ENCODE peak calls at places on chromosome 18, in seven cellular contexts. O is tibial nerve; L is endothelial cell of umbilical vein; K is neuronal stem cell; N is mammary epithelial cell; A is kidney; T is CD8-positive, alpha-beta memory T cell. H is an unnamed sample.

GRCh38 chr18:69469444-69469919 is 68.8 kb downstream of the DOK6 start:
- DNase-seq in O (no peak), L (no peak), K (no peak), N (no peak), A (peak; percentile 64), T (no peak), H (peak; percentile 23)

GRCh38 chr18:3916082-3916481 is 466.1 kb downstream of the TGIF1 start:
- DNase-seq in O (no peak), L (no peak), K (no peak), N (no peak), A (no peak), T (no peak), H (no peak)

GRCh38 chr18:26301681-26302080 is 75.4 kb downstream of the TAF4B start:
- DNase-seq in O (no peak), L (no peak), K (no peak), N (peak; percentile 74), A (no peak), T (no peak), H (no peak)

GRCh38 chr18:40387130-40387821 is 1567.8 kb upstream of the PIK3C3 start:
- DNase-seq in O (no peak), L (no peak), K (no peak), N (no peak), A (no peak), T (no peak), H (no peak)

GRCh38 chr18:55343396-55344073 is 244.5 kb downstream of the TCF4 start:
- DNase-seq in O (no peak), L (peak; percentile 46), K (no peak), N (peak; percentile 8), A (no peak), T (no peak), H (no peak)

GRCh38 chr18:54240629-54241107 is 16.2 kb upstream of the MBD2 start:
- DNase-seq in O (peak; percentile 22), L (no peak), K (no peak), N (peak; percentile 46), A (no peak), T (no peak), H (no peak)

GRCh38 chr18:59921384-59921891 is 21.6 kb downstream of the PMAIP1 start:
- DNase-seq in O (no peak), L (no peak), K (no peak), N (peak; percentile 62), A (no peak), T (peak; percentile 31), H (peak; percentile 67)

GRCh38 chr18:13120967-13121586 is 97.5 kb upstream of the LDLRAD4 start:
- DNase-seq in O (no peak), L (no peak), K (no peak), N (no peak), A (no peak), T (no peak), H (no peak)

GRCh38 chr18:5197032-5197434 is at the start of gene AKAIN1:
- DNase-seq in O (no peak), L (peak; percentile 31), K (peak; percentile 80), N (peak; percentile 14), A (peak; percentile 65), T (no peak), H (no peak)

GRCh38 chr18:63431180-63431579 is 8.9 kb upstream of the VPS4B start:
- DNase-seq in O (no peak), L (no peak), K (no peak), N (no peak), A (no peak), T (no peak), H (no peak)
- H3K4me3 ChIP-seq in O (no peak overlapping the region), L (no peak overlapping the region), K (no peak overlapping the region), N (no peak overlapping the region), A (no peak overlapping the region), T (no peak overlapping the region), H (no peak overlapping the region)

DNA sequence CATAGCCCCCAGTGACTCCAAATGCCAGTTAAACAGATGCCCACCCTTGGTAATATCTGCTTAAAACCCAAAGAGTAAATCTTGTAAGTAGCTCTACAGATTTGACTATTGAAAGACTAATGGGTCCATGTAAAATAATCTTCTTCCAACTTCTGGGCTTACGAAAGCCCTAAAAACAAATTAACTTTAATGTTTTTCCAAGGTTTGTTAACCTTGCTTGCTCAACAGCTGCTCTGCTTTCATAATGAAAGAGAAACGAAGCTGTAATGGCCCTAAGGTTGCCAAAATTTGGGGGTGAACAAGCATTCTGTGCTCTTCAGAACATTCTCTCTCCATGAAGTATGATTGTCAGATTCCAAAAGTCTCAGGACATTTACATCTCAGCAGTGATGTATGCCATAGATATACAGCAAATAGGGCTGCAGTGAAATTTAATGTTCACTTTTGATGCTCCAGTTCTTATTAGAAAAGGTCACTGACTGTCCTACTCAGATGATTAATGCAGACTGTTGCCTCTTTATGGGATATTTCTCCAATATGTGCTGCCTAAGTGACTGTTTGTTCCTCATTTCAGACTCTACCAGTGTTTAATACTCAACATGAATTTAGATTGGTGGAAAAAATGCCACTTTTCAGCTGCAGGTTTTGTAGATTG is 436.3 kb upstream of the CHST9 start:
- DNase-seq in O (no peak), L (no peak), K (no peak), N (no peak), A (no peak), T (no peak), H (no peak)
- H3K27ac ChIP-seq in O (no peak overlapping the region), L (no peak overlapping the region), K (no peak overlapping the region), N (no peak overlapping the region), A (no peak overlapping the region), T (no peak overlapping the region), H (no peak overlapping the region)

DNA sequence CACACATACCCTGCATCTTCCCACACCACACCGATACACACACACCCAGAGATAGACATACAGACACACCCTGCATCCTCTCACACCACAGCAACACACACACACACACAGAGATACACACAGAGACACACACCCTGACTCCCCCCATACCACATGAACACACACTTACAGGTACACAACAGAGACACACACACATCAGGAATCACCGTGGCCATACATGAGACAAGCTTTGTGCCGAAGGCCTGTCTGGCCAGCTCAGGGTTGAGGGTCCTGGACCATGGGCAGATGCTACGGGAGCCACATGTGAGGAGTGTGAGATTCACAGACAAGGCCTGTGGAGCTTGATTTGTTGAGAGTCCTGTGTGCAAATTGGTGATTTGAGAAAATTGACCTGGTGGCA is 15.6 kb downstream of the IMPA2 start:
- DNase-seq in O (no peak), L (no peak), K (no peak), N (no peak), A (peak; percentile 33), T (no peak), H (no peak)
- H3K4me1 ChIP-seq in O (no peaks in the 10 kb centered on the region), L (peaks cover 6% of the 10 kb centered on the region), K (peaks cover 11% of the 10 kb centered on the region), N (peaks cover 14% of the 10 kb centered on the region), A (peaks cover 67% of the 10 kb centered on the region), T (peaks cover 4% of the 10 kb centered on the region), H (peaks cover 12% of the 10 kb centered on the region)

GRCh38 chr18:72999971-73000607 is 132.3 kb upstream of the NETO1 start:
- DNase-seq in O (no peak), L (no peak), K (no peak), N (peak; percentile 13), A (no peak), T (no peak), H (no peak)
- H3K4me3 ChIP-seq in O (no peak overlapping the region), L (no peak overlapping the region), K (no peak overlapping the region), N (no peak overlapping the region), A (no peak overlapping the region), T (no peak overlapping the region), H (no peak overlapping the region)

DNA sequence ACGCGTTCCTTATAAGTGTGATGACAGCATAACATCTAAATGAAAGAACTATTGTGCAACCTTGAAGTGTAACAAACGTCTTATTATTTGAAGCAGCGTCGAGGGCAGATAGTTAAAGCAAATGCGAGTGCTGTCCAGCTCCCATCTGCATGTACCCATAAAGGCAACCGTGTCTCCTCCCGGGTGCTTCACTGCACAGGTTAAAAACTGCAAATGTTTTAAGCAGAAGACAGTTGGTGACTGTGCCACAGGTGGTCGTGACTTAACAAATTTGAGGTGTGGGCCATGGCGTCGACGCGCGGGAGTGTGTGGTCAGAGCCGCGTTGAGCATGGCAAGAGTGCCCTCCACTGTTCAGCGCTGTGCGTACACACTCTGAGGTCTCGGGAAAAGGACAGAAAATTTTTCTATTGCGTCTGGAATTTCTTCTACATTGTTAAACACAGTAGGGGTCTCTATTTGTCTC is 6.4 kb downstream of the SALL3 start:
- DNase-seq in O (no peak), L (peak; percentile 8), K (no peak), N (no peak), A (no peak), T (no peak), H (no peak)
- H3K27ac ChIP-seq in O (no peak overlapping the region), L (no peak overlapping the region), K (no peak overlapping the region), N (no peak overlapping the region), A (no peak overlapping the region), T (no peak overlapping the region), H (no peak overlapping the region)

DNA sequence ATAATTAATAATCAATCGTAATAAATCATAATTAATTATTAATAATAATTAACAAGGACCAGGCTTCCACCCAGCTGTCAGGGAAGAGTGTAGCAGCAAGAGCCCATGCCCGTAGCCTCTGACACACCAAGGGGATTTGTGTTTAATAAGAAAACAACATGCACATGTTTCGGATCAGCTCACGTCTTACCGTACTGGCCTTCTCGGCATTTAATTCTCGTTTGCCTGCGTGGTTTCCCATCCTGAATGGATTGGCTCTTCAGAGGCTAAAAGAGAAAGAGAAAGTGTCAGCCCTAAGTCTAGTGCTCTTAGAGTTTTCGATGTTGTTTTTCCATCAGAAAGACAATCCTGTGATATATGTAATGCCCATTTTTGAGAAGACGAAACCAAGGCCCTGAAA is 27.6 kb downstream of the MBP start:
- DNase-seq in O (no peak), L (no peak), K (no peak), N (no peak), A (peak; percentile 18), T (no peak), H (peak; percentile 74)
- H3K4me1 ChIP-seq in O (no peaks in the 10 kb centered on the region), L (peaks cover 43% of the 10 kb centered on the region), K (peaks cover 14% of the 10 kb centered on the region), N (peaks cover 41% of the 10 kb centered on the region), A (peaks cover 44% of the 10 kb centered on the region), T (peaks cover 91% of the 10 kb centered on the region), H (peaks cover 99% of the 10 kb centered on the region)

GRCh38 chr18:48399303-48400075 is 9.7 kb downstream of the ZBTB7C start:
- DNase-seq in O (no peak), L (no peak), K (no peak), N (no peak), A (no peak), T (no peak), H (no peak)
- H3K4me3 ChIP-seq in O (no peak overlapping the region), L (no peak overlapping the region), K (no peak overlapping the region), N (no peak overlapping the region), A (no peak overlapping the region), T (no peak overlapping the region), H (no peak overlapping the region)

DNA sequence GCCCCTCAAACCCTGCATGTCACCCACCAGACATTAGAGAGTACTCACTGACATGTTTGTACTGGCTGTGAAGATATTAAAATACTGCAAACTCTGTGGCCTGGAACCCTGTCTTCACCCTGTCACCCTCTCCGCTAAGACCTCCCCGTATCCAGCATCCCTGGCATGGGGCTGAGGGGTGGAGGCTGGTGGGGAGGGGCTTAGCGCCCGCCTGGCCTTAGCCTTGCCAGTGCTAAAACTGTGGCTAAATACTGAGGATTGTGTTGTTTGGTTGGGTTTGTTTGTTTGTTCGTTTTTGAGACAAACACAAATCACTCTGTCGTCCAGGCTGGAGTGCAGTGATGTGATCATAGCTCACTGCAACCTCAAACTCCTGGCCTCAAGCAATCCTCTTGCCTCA is 1.8 kb downstream of the PSTPIP2 start:
- DNase-seq in O (no peak), L (no peak), K (no peak), N (no peak), A (no peak), T (no peak), H (no peak)
- H3K27ac ChIP-seq in O (no peak overlapping the region), L (no peak overlapping the region), K (no peak overlapping the region), N (peak overlapping the region; percentile 86), A (no peak overlapping the region), T (peak overlapping the region; percentile 2), H (no peak overlapping the region)